ENCODE peak calls at places on chromosomes 2 and 18, in four cellular contexts. R, Y, K and A are unnamed samples.

GRCh38 chr2:173058097-173058496 is 17.5 kb upstream of the MAP3K20 start:
- DNase-seq in R (no peak), Y (no peak), K (no peak), A (no peak)

GRCh38 chr2:85933753-85934594 is 45.2 kb upstream of the ST3GAL5 start:
- DNase-seq in R (no peak), Y (no peak), K (peak), A (no peak)

GRCh38 chr18:27861539-27861938 is 315.4 kb downstream of the CDH2 start:
- DNase-seq in R (no peak), Y (no peak), K (no peak), A (no peak)

GRCh38 chr2:49004046-49004626 is 150.2 kb downstream of the FSHR start:
- DNase-seq in R (no peak), Y (no peak), K (no peak), A (no peak)

GRCh38 chr2:100984892-100985307 is 17.2 kb upstream of the RPL31 start:
- DNase-seq in R (peak), Y (peak), K (peak), A (peak)

GRCh38 chr2:206968139-206969086 is 29.1 kb downstream of the CPO start:
- DNase-seq in R (no peak), Y (no peak), K (peak), A (no peak)

GRCh38 chr2:71223767-71224333 is 3.1 kb downstream of the PAIP2B start:
- DNase-seq in R (peak), Y (peak), K (peak), A (no peak)

GRCh38 chr2:219954331-219954730 is 326.9 kb downstream of the SLC4A3 start:
- DNase-seq in R (no peak), Y (no peak), K (peak), A (no peak)

GRCh38 chr2:20468549-20469500 is 22.0 kb downstream of the RHOB start:
- DNase-seq in R (peak), Y (no peak), K (no peak), A (peak)

GRCh38 chr2:12733846-12734245 is 17.1 kb downstream of the TRIB2 start:
- DNase-seq in R (no peak), Y (peak), K (no peak), A (no peak)

GRCh38 chr2:65845442-65846182 is 413.2 kb upstream of the SPRED2 start:
- DNase-seq in R (no peak), Y (no peak), K (no peak), A (no peak)

GRCh38 chr2:145043399-145043834 is 523.5 kb upstream of the ZEB2 start:
- DNase-seq in R (no peak), Y (no peak), K (no peak), A (no peak)

GRCh38 chr2:43070676-43071491 is 155.5 kb downstream of the ZFP36L2 start:
- DNase-seq in R (no peak), Y (no peak), K (no peak), A (no peak)

GRCh38 chr2:68345129-68345875 is 19.8 kb upstream of the PLEK start:
- DNase-seq in R (no peak), Y (no peak), K (no peak), A (no peak)

GRCh38 chr2:165196411-165196810 is 7.4 kb downstream of the SCN3A start:
- DNase-seq in R (no peak), Y (no peak), K (no peak), A (no peak)

GRCh38 chr2:236947896-236948295 is 137.8 kb upstream of the COPS8 start:
- DNase-seq in R (no peak), Y (no peak), K (no peak), A (no peak)

GRCh38 chr18:70181015-70181414 is 24.5 kb downstream of the RTTN start:
- DNase-seq in R (no peak), Y (no peak), K (peak), A (no peak)

GRCh38 chr18:48376406-48376805 is 32.8 kb downstream of the ZBTB7C start:
- DNase-seq in R (no peak), Y (no peak), K (no peak), A (no peak)

GRCh38 chr2:240820607-240821428 is 799 bp upstream of the KIF1A start:
- DNase-seq in R (no peak), Y (no peak), K (no peak), A (no peak)

GRCh38 chr2:235270951-235271350 is 222.9 kb upstream of the AGAP1 start:
- DNase-seq in R (no peak), Y (no peak), K (peak), A (no peak)

GRCh38 chr2:214591359-214591758 is 180.5 kb downstream of the VWC2L start:
- DNase-seq in R (no peak), Y (no peak), K (no peak), A (no peak)

GRCh38 chr2:214587442-214587841 is 176.6 kb downstream of the VWC2L start:
- DNase-seq in R (no peak), Y (no peak), K (no peak), A (no peak)
- TF ChIP-seq CTCF in R (no peak), Y (no peak), K (peak), A (no peak)

GRCh38 chr2:17573085-17573805 is 32.7 kb downstream of the VSNL1 start:
- DNase-seq in R (no peak), Y (no peak), K (peak), A (no peak)
- TF ChIP-seq CTCF in R (no peak), Y (no peak), K (peak), A (no peak)

DNA sequence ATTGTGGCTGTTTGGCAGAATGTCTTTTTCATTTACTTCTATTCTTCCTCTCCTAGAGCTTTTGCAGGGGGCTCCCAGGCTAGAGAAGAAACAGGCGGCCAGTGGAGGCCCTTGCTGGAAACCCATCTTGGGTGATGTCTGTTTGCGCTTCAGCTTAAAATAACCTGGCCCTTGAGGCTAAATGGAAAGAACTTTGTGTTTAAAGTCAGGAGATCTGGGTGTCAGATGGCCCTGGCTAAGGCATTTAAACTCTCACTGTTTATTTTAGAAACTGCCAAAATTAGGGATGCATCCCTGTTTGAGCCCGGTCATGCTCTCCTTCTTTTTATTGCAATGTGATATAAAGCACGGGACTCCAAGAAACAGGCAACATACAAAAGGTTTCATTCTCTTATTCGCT is 118.4 kb upstream of the RMP24 start:
- DNase-seq in R (no peak), Y (no peak), K (no peak), A (no peak)
- TF ChIP-seq CTCF in R (no peak), Y (no peak), K (no peak), A (no peak)

GRCh38 chr18:42185486-42185885 is 230.5 kb downstream of the PIK3C3 start:
- DNase-seq in R (no peak), Y (no peak), K (no peak), A (no peak)
- TF ChIP-seq CTCF in R (no peak), Y (no peak), K (no peak), A (no peak)

DNA sequence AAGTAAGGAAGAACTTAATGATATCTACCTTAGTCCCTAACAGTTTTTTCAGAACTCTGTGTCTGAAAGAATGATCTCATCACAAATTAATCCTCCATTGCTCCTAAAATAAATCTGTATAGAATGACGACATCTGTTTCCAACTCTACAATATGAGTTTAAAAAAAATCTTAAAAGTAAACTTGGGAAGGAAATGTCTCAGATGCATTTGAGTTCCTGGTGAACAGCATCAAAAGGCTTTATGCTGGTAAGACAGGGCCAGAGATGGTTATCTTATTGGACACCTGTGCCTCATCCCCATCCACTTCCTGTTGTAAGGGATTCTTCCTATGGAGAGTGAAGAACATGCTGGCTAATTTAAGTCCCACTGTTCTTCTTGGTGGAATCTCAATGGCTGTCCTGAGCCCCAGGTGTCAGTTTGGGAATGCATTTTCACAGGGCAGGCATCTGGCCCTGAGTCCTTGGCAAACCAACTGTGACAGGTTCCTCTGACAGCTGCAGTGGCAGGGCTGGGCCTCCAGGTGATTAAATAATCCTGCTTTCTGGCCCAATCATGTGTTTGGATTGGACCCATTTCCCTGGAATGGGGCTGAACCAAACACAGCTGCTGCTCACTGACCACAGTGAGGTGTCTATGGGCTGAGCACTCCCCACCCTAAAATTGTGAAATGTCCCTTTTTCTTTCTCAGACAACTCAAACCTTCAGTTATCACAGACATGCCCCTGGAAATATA is 12.9 kb upstream of the NCKAP5 start:
- DNase-seq in R (no peak), Y (no peak), K (peak), A (no peak)
- TF ChIP-seq CTCF in R (no peak), Y (no peak), K (no peak), A (no peak)

DNA sequence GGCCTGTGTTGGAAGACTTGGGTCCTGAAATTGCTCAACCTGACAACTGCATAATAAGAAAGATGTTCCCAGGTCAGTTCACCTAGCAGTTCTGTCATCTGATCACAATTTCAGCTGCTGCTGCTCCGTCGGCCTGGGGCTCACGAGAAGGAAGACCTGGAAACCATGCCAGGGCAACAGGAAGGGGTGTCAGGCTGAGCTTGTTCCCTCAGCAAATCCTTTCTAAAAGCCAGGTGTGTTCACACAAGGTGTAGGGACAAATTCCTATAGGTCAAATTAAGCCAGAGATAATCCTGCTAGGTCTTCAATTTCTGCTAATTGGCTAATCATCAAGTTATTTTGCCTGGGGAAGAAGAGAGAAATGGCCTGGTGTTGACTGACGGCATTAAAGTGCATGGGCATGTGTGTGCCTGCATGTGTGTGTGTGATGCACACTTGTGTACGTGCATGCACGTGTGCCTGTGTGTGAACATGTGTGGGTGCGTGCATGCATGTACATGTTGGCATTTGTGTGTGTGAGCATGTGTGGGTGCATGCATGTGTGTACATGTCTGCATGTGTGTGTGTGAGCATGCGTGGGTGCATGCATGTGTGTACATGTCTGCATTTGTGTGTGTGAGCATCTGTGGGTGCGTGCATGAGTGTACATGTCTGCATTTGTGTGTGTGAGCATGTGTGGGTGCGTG is 178.6 kb downstream of the TMEM18 start:
- DNase-seq in R (no peak), Y (no peak), K (no peak), A (no peak)
- TF ChIP-seq CTCF in R (no peak), Y (no peak), K (no peak), A (no peak)